ENCODE peak calls at places on chromosome 16, in nine cellular contexts. One of them, this sample, is unnamed.

GRCh38 chr16:57131351-57131970 is 39.1 kb downstream of the CPNE2 start:
- DNase-seq in GM12865: no peak
- DNase-seq in stimulated activated CD8-positive, alpha-beta memory T cell treated with anti-CD3 and anti-CD28 coated beads, Interleukin-7, amount 100 ng/mL, for 1 hour: no peak
- DNase-seq in activated T-helper 9 cell treated with anti-CD3 and anti-CD28 coated beads, Interleukin-2, amount 50 U/mL, for 16 hours: no peak
- DNase-seq in activated gamma-delta T cell treated with Interleukin-2 at 50 U/mL for 16 hours: no peak
- DNase-seq in suprapubic skin: no peak
- DNase-seq in mucosa of gallbladder: no peak
- DNase-seq in NCI-H748 treated with DMSO at 0.1 percent for 48 hours: no peak
- DNase-seq in endothelial cell: no peak
- DNase-seq in this sample: no peak

GRCh38 chr16:27374231-27374793 is 27.7 kb upstream of the IL21R start:
- DNase-seq in activated gamma-delta T cell treated with Interleukin-2 at 50 U/mL for 16 hours: no peak
- DNase-seq in NCI-H748 treated with DMSO at 0.1 percent for 48 hours: no peak
- DNase-seq in endothelial cell: no peak
- DNase-seq in suprapubic skin: no peak
- DNase-seq in stimulated activated CD8-positive, alpha-beta memory T cell treated with anti-CD3 and anti-CD28 coated beads, Interleukin-7, amount 100 ng/mL, for 1 hour: no peak
- DNase-seq in mucosa of gallbladder: no peak
- DNase-seq in activated T-helper 9 cell treated with anti-CD3 and anti-CD28 coated beads, Interleukin-2, amount 50 U/mL, for 16 hours: no peak
- DNase-seq in GM12865: peak; percentile 75
- DNase-seq in this sample: no peak

GRCh38 chr16:1153480-1154160 is 714 bp downstream of the CACNA1H start:
- DNase-seq in activated T-helper 9 cell treated with anti-CD3 and anti-CD28 coated beads, Interleukin-2, amount 50 U/mL, for 16 hours: no peak
- DNase-seq in GM12865: no peak
- DNase-seq in mucosa of gallbladder: no peak
- DNase-seq in endothelial cell: peak; percentile 30
- DNase-seq in activated gamma-delta T cell treated with Interleukin-2 at 50 U/mL for 16 hours: no peak
- DNase-seq in stimulated activated CD8-positive, alpha-beta memory T cell treated with anti-CD3 and anti-CD28 coated beads, Interleukin-7, amount 100 ng/mL, for 1 hour: no peak
- DNase-seq in NCI-H748 treated with DMSO at 0.1 percent for 48 hours: no peak
- DNase-seq in suprapubic skin: no peak
- DNase-seq in this sample: no peak

GRCh38 chr16:79097781-79098180 is 502.8 kb downstream of the MAF start:
- DNase-seq in stimulated activated CD8-positive, alpha-beta memory T cell treated with anti-CD3 and anti-CD28 coated beads, Interleukin-7, amount 100 ng/mL, for 1 hour: no peak
- DNase-seq in NCI-H748 treated with DMSO at 0.1 percent for 48 hours: no peak
- DNase-seq in GM12865: no peak
- DNase-seq in activated T-helper 9 cell treated with anti-CD3 and anti-CD28 coated beads, Interleukin-2, amount 50 U/mL, for 16 hours: no peak
- DNase-seq in activated gamma-delta T cell treated with Interleukin-2 at 50 U/mL for 16 hours: no peak
- DNase-seq in endothelial cell: no peak
- DNase-seq in suprapubic skin: no peak
- DNase-seq in mucosa of gallbladder: no peak
- DNase-seq in this sample: no peak

GRCh38 chr16:67278773-67279295 is 498 bp upstream of the PLEKHG4 start:
- DNase-seq in endothelial cell: no peak
- DNase-seq in suprapubic skin: no peak
- DNase-seq in mucosa of gallbladder: peak; percentile 17
- DNase-seq in GM12865: peak; percentile 42
- DNase-seq in activated T-helper 9 cell treated with anti-CD3 and anti-CD28 coated beads, Interleukin-2, amount 50 U/mL, for 16 hours: peak; percentile 13
- DNase-seq in stimulated activated CD8-positive, alpha-beta memory T cell treated with anti-CD3 and anti-CD28 coated beads, Interleukin-7, amount 100 ng/mL, for 1 hour: peak; percentile 6
- DNase-seq in activated gamma-delta T cell treated with Interleukin-2 at 50 U/mL for 16 hours: peak; percentile 29
- DNase-seq in NCI-H748 treated with DMSO at 0.1 percent for 48 hours: no peak
- DNase-seq in this sample: no peak

GRCh38 chr16:75593825-75594820 is 27.9 kb downstream of the GABARAPL2 start:
- DNase-seq in activated gamma-delta T cell treated with Interleukin-2 at 50 U/mL for 16 hours: no peak
- DNase-seq in GM12865: no peak
- DNase-seq in suprapubic skin: peak; percentile 33
- DNase-seq in activated T-helper 9 cell treated with anti-CD3 and anti-CD28 coated beads, Interleukin-2, amount 50 U/mL, for 16 hours: no peak
- DNase-seq in NCI-H748 treated with DMSO at 0.1 percent for 48 hours: peak; percentile 15
- DNase-seq in mucosa of gallbladder: no peak
- DNase-seq in endothelial cell: peak; percentile 6
- DNase-seq in stimulated activated CD8-positive, alpha-beta memory T cell treated with anti-CD3 and anti-CD28 coated beads, Interleukin-7, amount 100 ng/mL, for 1 hour: no peak
- DNase-seq in this sample: peak; percentile 4

GRCh38 chr16:275041-275621 is 613 bp downstream of the RGS11 start:
- DNase-seq in GM12865: no peak
- DNase-seq in mucosa of gallbladder: no peak
- DNase-seq in NCI-H748 treated with DMSO at 0.1 percent for 48 hours: no peak
- DNase-seq in suprapubic skin: no peak
- DNase-seq in activated T-helper 9 cell treated with anti-CD3 and anti-CD28 coated beads, Interleukin-2, amount 50 U/mL, for 16 hours: no peak
- DNase-seq in endothelial cell: no peak
- DNase-seq in activated gamma-delta T cell treated with Interleukin-2 at 50 U/mL for 16 hours: no peak
- DNase-seq in stimulated activated CD8-positive, alpha-beta memory T cell treated with anti-CD3 and anti-CD28 coated beads, Interleukin-7, amount 100 ng/mL, for 1 hour: no peak
- DNase-seq in this sample: no peak

GRCh38 chr16:66357523-66357928 is 9.0 kb upstream of the CDH5 start:
- DNase-seq in NCI-H748 treated with DMSO at 0.1 percent for 48 hours: no peak
- DNase-seq in activated gamma-delta T cell treated with Interleukin-2 at 50 U/mL for 16 hours: no peak
- DNase-seq in stimulated activated CD8-positive, alpha-beta memory T cell treated with anti-CD3 and anti-CD28 coated beads, Interleukin-7, amount 100 ng/mL, for 1 hour: no peak
- DNase-seq in mucosa of gallbladder: peak; percentile 69
- DNase-seq in suprapubic skin: no peak
- DNase-seq in activated T-helper 9 cell treated with anti-CD3 and anti-CD28 coated beads, Interleukin-2, amount 50 U/mL, for 16 hours: no peak
- DNase-seq in endothelial cell: peak; percentile 75
- DNase-seq in GM12865: peak; percentile 39
- DNase-seq in this sample: peak; percentile 54

GRCh38 chr16:87581867-87582220 is 20.5 kb upstream of the JPH3 start:
- DNase-seq in GM12865: no peak
- DNase-seq in stimulated activated CD8-positive, alpha-beta memory T cell treated with anti-CD3 and anti-CD28 coated beads, Interleukin-7, amount 100 ng/mL, for 1 hour: no peak
- DNase-seq in endothelial cell: no peak
- DNase-seq in activated T-helper 9 cell treated with anti-CD3 and anti-CD28 coated beads, Interleukin-2, amount 50 U/mL, for 16 hours: no peak
- DNase-seq in activated gamma-delta T cell treated with Interleukin-2 at 50 U/mL for 16 hours: no peak
- DNase-seq in mucosa of gallbladder: peak; percentile 86
- DNase-seq in suprapubic skin: peak; percentile 87
- DNase-seq in NCI-H748 treated with DMSO at 0.1 percent for 48 hours: no peak
- DNase-seq in this sample: no peak

GRCh38 chr16:53099318-53100130 is 44.7 kb downstream of the CHD9 start:
- DNase-seq in stimulated activated CD8-positive, alpha-beta memory T cell treated with anti-CD3 and anti-CD28 coated beads, Interleukin-7, amount 100 ng/mL, for 1 hour: peak; percentile 20
- DNase-seq in NCI-H748 treated with DMSO at 0.1 percent for 48 hours: peak; percentile 26
- DNase-seq in GM12865: peak; percentile 90
- DNase-seq in mucosa of gallbladder: peak; percentile 92
- DNase-seq in activated gamma-delta T cell treated with Interleukin-2 at 50 U/mL for 16 hours: peak; percentile 52
- DNase-seq in endothelial cell: peak; percentile 66
- DNase-seq in activated T-helper 9 cell treated with anti-CD3 and anti-CD28 coated beads, Interleukin-2, amount 50 U/mL, for 16 hours: peak; percentile 53
- DNase-seq in suprapubic skin: peak; percentile 94
- DNase-seq in this sample: peak; percentile 91

GRCh38 chr16:27726621-27727275 is 176.8 kb downstream of the KATNIP start:
- DNase-seq in mucosa of gallbladder: no peak
- DNase-seq in endothelial cell: no peak
- DNase-seq in GM12865: no peak
- DNase-seq in stimulated activated CD8-positive, alpha-beta memory T cell treated with anti-CD3 and anti-CD28 coated beads, Interleukin-7, amount 100 ng/mL, for 1 hour: no peak
- DNase-seq in suprapubic skin: no peak
- DNase-seq in activated T-helper 9 cell treated with anti-CD3 and anti-CD28 coated beads, Interleukin-2, amount 50 U/mL, for 16 hours: no peak
- DNase-seq in NCI-H748 treated with DMSO at 0.1 percent for 48 hours: no peak
- DNase-seq in activated gamma-delta T cell treated with Interleukin-2 at 50 U/mL for 16 hours: no peak
- DNase-seq in this sample: no peak

GRCh38 chr16:88639231-88640038 is 1.1 kb downstream of the IL17C start:
- DNase-seq in endothelial cell: no peak
- DNase-seq in activated T-helper 9 cell treated with anti-CD3 and anti-CD28 coated beads, Interleukin-2, amount 50 U/mL, for 16 hours: no peak
- DNase-seq in stimulated activated CD8-positive, alpha-beta memory T cell treated with anti-CD3 and anti-CD28 coated beads, Interleukin-7, amount 100 ng/mL, for 1 hour: no peak
- DNase-seq in activated gamma-delta T cell treated with Interleukin-2 at 50 U/mL for 16 hours: no peak
- DNase-seq in GM12865: no peak
- DNase-seq in NCI-H748 treated with DMSO at 0.1 percent for 48 hours: no peak
- DNase-seq in mucosa of gallbladder: no peak
- DNase-seq in suprapubic skin: no peak
- DNase-seq in this sample: no peak

GRCh38 chr16:35747658-35748455 is 2288.4 kb downstream of the TP53TG3F start:
- DNase-seq in endothelial cell: no peak
- DNase-seq in activated gamma-delta T cell treated with Interleukin-2 at 50 U/mL for 16 hours: no peak
- DNase-seq in mucosa of gallbladder: peak; percentile 7
- DNase-seq in NCI-H748 treated with DMSO at 0.1 percent for 48 hours: no peak
- DNase-seq in activated T-helper 9 cell treated with anti-CD3 and anti-CD28 coated beads, Interleukin-2, amount 50 U/mL, for 16 hours: no peak
- DNase-seq in stimulated activated CD8-positive, alpha-beta memory T cell treated with anti-CD3 and anti-CD28 coated beads, Interleukin-7, amount 100 ng/mL, for 1 hour: no peak
- DNase-seq in suprapubic skin: no peak
- DNase-seq in GM12865: no peak
- DNase-seq in this sample: no peak

GRCh38 chr16:81532491-81533174 is 88.0 kb downstream of the CMIP start:
- DNase-seq in endothelial cell: no peak
- DNase-seq in NCI-H748 treated with DMSO at 0.1 percent for 48 hours: no peak
- DNase-seq in activated gamma-delta T cell treated with Interleukin-2 at 50 U/mL for 16 hours: no peak
- DNase-seq in mucosa of gallbladder: peak; percentile 83
- DNase-seq in stimulated activated CD8-positive, alpha-beta memory T cell treated with anti-CD3 and anti-CD28 coated beads, Interleukin-7, amount 100 ng/mL, for 1 hour: no peak
- DNase-seq in activated T-helper 9 cell treated with anti-CD3 and anti-CD28 coated beads, Interleukin-2, amount 50 U/mL, for 16 hours: no peak
- DNase-seq in suprapubic skin: no peak
- DNase-seq in GM12865: no peak
- DNase-seq in this sample: no peak